ENCODE peak calls at places on chromosomes 12 and 14, in four cellular contexts. Q is HCT116, Z is GM12878, U is HepG2. K is an unnamed sample.
A peak's percentile ranks its signal among the peaks of the same experiment; 100 is the strongest.

GRCh38 chr14:77064535-77065178 is 33.4 kb upstream of the CIPC start:
- DNase-seq in Z (no peak), U (no peak), Q (no peak), K (no peak)

GRCh38 chr14:65792208-65792905 is 379.8 kb downstream of the FUT8 start:
- DNase-seq in Z (no peak), Q (peak; percentile 6), U (no peak), K (no peak)

GRCh38 chr12:98238513-98238912 is 276.9 kb upstream of the TMPO start:
- DNase-seq in Q (no peak), U (no peak), Z (no peak), K (no peak)

GRCh38 chr12:66035289-66035961 is 95.1 kb downstream of the LLPH start:
- DNase-seq in U (peak; percentile 42), Q (peak; percentile 68), Z (no peak), K (no peak)

GRCh38 chr12:62640910-62641448 is 174.4 kb downstream of the MON2 start:
- DNase-seq in Q (no peak), U (no peak), Z (peak; percentile 27), K (no peak)

GRCh38 chr12:111443086-111443485 is 37.4 kb downstream of the SH2B3 start:
- DNase-seq in Z (no peak), Q (no peak), U (no peak), K (no peak)

GRCh38 chr12:6236641-6236940 is 36.4 kb downstream of the CD9 start:
- DNase-seq in U (no peak), Q (no peak), Z (no peak), K (no peak)

GRCh38 chr14:92600318-92601053 is 86.9 kb downstream of the RIN3 start:
- DNase-seq in Q (no peak), U (no peak), Z (no peak), K (no peak)

GRCh38 chr14:37583358-37584210 is 11.5 kb downstream of the FOXA1 start:
- DNase-seq in Z (no peak), Q (no peak), U (peak; percentile 54), K (no peak)

GRCh38 chr14:56803816-56804535 is 6.3 kb downstream of the OTX2 start:
- DNase-seq in Z (no peak), Q (no peak), U (no peak), K (no peak)

GRCh38 chr12:100329800-100330199 is 27.1 kb upstream of the SLC17A8 start:
- DNase-seq in U (no peak), Z (peak; percentile 77), Q (no peak), K (no peak)

GRCh38 chr14:48125654-48126053 is 450.2 kb upstream of the MDGA2 start:
- DNase-seq in U (no peak), Z (no peak), Q (no peak), K (no peak)

DNA sequence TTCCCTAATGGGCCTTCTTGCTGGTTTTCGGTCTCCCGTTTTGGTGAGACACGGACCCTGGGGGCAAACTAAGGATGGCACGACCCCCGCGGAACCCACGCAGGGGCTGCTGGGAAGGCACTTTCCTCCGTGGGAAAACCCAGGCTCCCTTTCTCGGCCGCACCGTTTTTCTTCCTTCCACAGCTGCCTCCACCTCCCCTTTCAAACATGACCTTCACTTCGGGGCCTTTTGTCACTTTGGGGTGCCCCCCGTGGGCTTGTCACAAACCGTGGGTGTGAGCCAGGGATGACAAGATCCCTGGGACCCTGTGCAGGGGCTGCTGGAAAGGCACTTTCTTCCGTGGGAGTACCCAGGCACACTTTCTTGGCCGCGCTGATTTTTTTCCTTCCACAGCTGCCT is 268.7 kb downstream of the ALG10 start:
- DNase-seq in Q (no peak), U (no peak), Z (no peak), K (no peak)
- H3K9me3 ChIP-seq in Q (no peaks in the 10 kb centered on the region), U (peaks cover 3% of the 10 kb centered on the region), Z (no peaks in the 10 kb centered on the region), K (peaks cover 7% of the 10 kb centered on the region)

GRCh38 chr14:31583043-31583442 is 21.8 kb downstream of the NUBPL start:
- DNase-seq in Q (no peak), U (no peak), Z (no peak), K (no peak)
- TF ChIP-seq ZNF274 in Q (no peak), U (no peak), Z (no peak), K (no peak)

DNA sequence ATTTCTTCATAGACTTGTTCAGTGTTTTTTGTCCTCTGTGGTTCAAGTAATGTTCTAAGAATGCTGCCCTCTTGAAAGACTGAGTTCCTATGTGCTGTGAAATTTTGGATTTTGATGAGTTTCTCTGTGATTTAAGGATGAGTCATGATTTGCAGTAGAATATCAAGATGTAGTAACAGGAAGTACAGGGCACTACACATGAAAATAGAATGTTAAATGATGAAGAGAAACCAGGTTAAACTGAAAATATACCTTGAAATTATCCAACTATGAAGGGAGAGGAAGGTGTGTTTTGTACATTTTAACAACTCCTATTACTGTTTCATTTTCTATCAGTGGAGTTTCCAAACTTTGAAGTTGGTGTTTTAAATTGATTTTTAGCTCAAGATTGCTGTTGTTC is 4.8 kb downstream of the ELK3 start:
- DNase-seq in Q (peak; percentile 87), U (no peak), Z (no peak), K (no peak)
- H3K4me1 ChIP-seq in Q (peaks cover 59% of the 10 kb centered on the region), U (peaks cover 8% of the 10 kb centered on the region), Z (peaks cover 13% of the 10 kb centered on the region), K (no peaks in the 10 kb centered on the region)

DNA sequence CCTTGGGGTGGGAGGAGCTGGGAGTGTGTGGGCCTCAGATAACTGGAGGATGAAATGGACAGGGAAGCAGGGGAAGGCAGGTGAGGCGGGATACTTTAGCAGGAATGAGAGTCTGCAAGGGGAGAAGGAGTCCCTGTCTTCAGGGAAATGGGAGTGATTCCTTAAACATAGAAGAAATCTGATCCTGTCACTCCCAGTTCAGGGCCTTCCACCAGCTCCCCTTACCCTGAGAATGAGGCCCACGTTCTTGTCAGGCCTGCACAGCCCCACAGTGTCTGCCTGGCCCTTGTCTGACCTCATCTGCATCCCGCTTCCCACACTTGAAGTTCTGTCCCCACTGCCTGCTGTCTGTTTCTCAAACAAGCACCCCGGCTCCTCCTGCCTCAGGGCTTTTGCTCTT is 12.6 kb upstream of the LRP1-AS start:
- DNase-seq in Q (no peak), U (no peak), Z (no peak), K (no peak)
- H3K9me3 ChIP-seq in Q (no peaks in the 10 kb centered on the region), U (no peaks in the 10 kb centered on the region), Z (no peaks in the 10 kb centered on the region), K (no peaks in the 10 kb centered on the region)